ENCODE peak calls at places on chromosomes 13 and 19, in ten cellular contexts. R is lower leg skin, I is transverse colon, O is foreskin fibroblast, G is gastrocnemius medialis, E is AG09319, J is lung, W is Caco-2, S is pancreas, X is BE2C. B is an unnamed sample.

GRCh38 chr19:44808463-44809371 is at the start of gene BCAM:
- DNase-seq in G (peak), S (peak), O (peak), J (peak), R (peak), X (peak), W (peak), E (peak), I (peak), B (peak)

GRCh38 chr13:45472171-45472705 is 7.5 kb downstream of the COG3 start:
- DNase-seq in S (no peak), R (no peak), E (no peak), O (peak), G (no peak), W (no peak), J (no peak), I (no peak), X (no peak), B (no peak)

GRCh38 chr19:2494084-2494446 is 18.1 kb downstream of the GADD45B start:
- DNase-seq in O (peak), S (no peak), R (no peak), G (no peak), W (no peak), E (no peak), I (no peak), J (no peak), X (peak), B (no peak)

GRCh38 chr13:33785384-33785783 is 32.6 kb upstream of the RFC3 start:
- DNase-seq in J (no peak), R (no peak), W (no peak), G (no peak), I (no peak), S (no peak), O (no peak), E (no peak), X (no peak), B (no peak)

GRCh38 chr19:47839913-47840312 is 18.2 kb downstream of the CRX start:
- DNase-seq in S (no peak), I (no peak), G (no peak), W (no peak), R (no peak), E (no peak), O (no peak), J (no peak), X (no peak), B (no peak)

GRCh38 chr19:18587962-18588610 is 512 bp upstream of the REX1BD start:
- DNase-seq in R (peak), J (no peak), E (no peak), G (no peak), X (no peak), I (no peak), O (no peak), W (peak), S (no peak), B (no peak)

GRCh38 chr19:2764945-2765344 is 18.1 kb downstream of the SGTA start:
- DNase-seq in I (no peak), G (no peak), R (no peak), J (no peak), S (no peak), O (no peak), W (no peak), X (no peak), E (no peak), B (no peak)

GRCh38 chr19:32464279-32464678 is 58.7 kb downstream of the DPY19L3 start:
- DNase-seq in G (no peak), W (no peak), S (no peak), J (no peak), E (no peak), R (no peak), X (no peak), O (no peak), I (no peak), B (no peak)

GRCh38 chr13:83281666-83282065 is 600.6 kb downstream of the SLITRK1 start:
- DNase-seq in O (no peak), X (no peak), S (no peak), G (no peak), W (no peak), I (no peak), R (no peak), J (no peak), E (no peak), B (no peak)

GRCh38 chr19:7927605-7928333 is 1.8 kb upstream of the CTXN1 start:
- DNase-seq in W (no peak), G (no peak), E (no peak), O (no peak), J (no peak), R (no peak), S (peak), X (no peak), I (no peak), B (no peak)

GRCh38 chr13:40124648-40125045 is 469.2 kb downstream of the COG6 start:
- DNase-seq in W (no peak), J (no peak), E (no peak), X (no peak), S (no peak), O (no peak), R (no peak), I (no peak), G (no peak), B (no peak)

GRCh38 chr13:22451345-22451744 is 729.4 kb upstream of the SGCG start:
- DNase-seq in R (no peak), G (peak), I (no peak), O (no peak), X (no peak), W (peak), J (no peak), S (peak), E (no peak), B (no peak)

GRCh38 chr13:52743569-52743968 is 3.9 kb upstream of the CNMD start:
- DNase-seq in S (no peak), E (no peak), R (no peak), I (no peak), J (no peak), W (no peak), X (no peak), O (no peak), G (no peak), B (no peak)

GRCh38 chr13:50783940-50784339 is 59.6 kb downstream of the DLEU7 start:
- DNase-seq in W (no peak), E (no peak), X (no peak), R (no peak), J (no peak), G (no peak), O (no peak), S (no peak), I (no peak), B (no peak)

GRCh38 chr13:27929868-27930267 is 10.1 kb downstream of the PDX1 start:
- DNase-seq in E (no peak), J (no peak), I (no peak), O (no peak), G (no peak), W (no peak), X (no peak), R (no peak), S (no peak), B (no peak)

GRCh38 chr13:102091231-102091630 is 310.6 kb downstream of the FGF14 start:
- DNase-seq in R (no peak), X (peak), S (no peak), I (no peak), E (no peak), J (no peak), W (peak), G (no peak), O (no peak), B (peak)

GRCh38 chr19:15448778-15449619 is 757 bp downstream of the WIZ start:
- DNase-seq in W (peak), I (no peak), G (peak), O (no peak), S (peak), X (no peak), R (no peak), J (no peak), E (no peak), B (no peak)

GRCh38 chr13:110398564-110399507 is 91.8 kb downstream of the COL4A2 start:
- DNase-seq in E (no peak), G (no peak), I (no peak), S (no peak), R (no peak), J (no peak), O (no peak), X (no peak), W (no peak), B (no peak)

GRCh38 chr13:59088716-59089115 is 1075.0 kb downstream of the DIAPH3 start:
- DNase-seq in O (peak), E (no peak), X (no peak), S (no peak), J (no peak), G (no peak), I (no peak), R (no peak), W (no peak), B (no peak)

GRCh38 chr19:55526216-55527196 is 10.4 kb downstream of the SBK2 start:
- DNase-seq in S (peak), O (peak), W (no peak), J (peak), R (no peak), X (peak), I (peak), G (peak), E (peak), B (no peak)

GRCh38 chr13:29713841-29714240 is 118.4 kb upstream of the SLC7A1 start:
- DNase-seq in E (no peak), G (no peak), O (peak), W (no peak), X (no peak), I (no peak), R (no peak), J (no peak), S (no peak), B (peak)

GRCh38 chr19:41641879-41642485 is 15.1 kb upstream of the CEACAM4 start:
- DNase-seq in E (peak), R (no peak), O (peak), G (no peak), X (peak), W (peak), I (peak), J (peak), S (peak), B (peak)

GRCh38 chr13:73657821-73658540 is 476.2 kb downstream of the KLF12 start:
- DNase-seq in X (no peak), G (peak), W (no peak), E (no peak), R (no peak), O (peak), J (no peak), S (peak), I (no peak), B (no peak)

GRCh38 chr13:101127741-101128353 is 288.5 kb downstream of the NALCN start:
- DNase-seq in R (no peak), E (peak), S (peak), G (no peak), X (peak), I (no peak), W (peak), J (no peak), O (no peak), B (peak)

GRCh38 chr13:74243637-74244526 is 109.7 kb upstream of the KLF12 start:
- DNase-seq in X (no peak), W (no peak), R (no peak), G (no peak), O (peak), S (no peak), E (no peak), J (no peak), I (no peak), B (peak)

GRCh38 chr13:97275265-97275664 is 53.1 kb downstream of the MBNL2 start:
- DNase-seq in S (no peak), R (no peak), X (no peak), W (no peak), I (no peak), J (no peak), E (peak), O (peak), G (no peak), B (peak)

GRCh38 chr19:53365899-53366493 is 491 bp downstream of the ZNF525 start:
- DNase-seq in J (peak), I (peak), S (no peak), E (no peak), O (peak), W (peak), G (no peak), X (peak), R (no peak), B (no peak)

GRCh38 chr19:16677060-16677459 is 16.1 kb downstream of the TMEM38A start:
- DNase-seq in R (no peak), W (no peak), J (no peak), X (no peak), S (no peak), I (no peak), G (no peak), E (no peak), O (no peak), B (no peak)

GRCh38 chr13:90708159-90708558 is 639.3 kb upstream of the MIR17HG start:
- DNase-seq in E (no peak), I (no peak), J (no peak), O (no peak), W (no peak), R (no peak), S (no peak), X (no peak), G (no peak), B (no peak)

GRCh38 chr19:43634877-43635560 is 4.6 kb downstream of the CADM4 start:
- DNase-seq in G (no peak), O (no peak), E (no peak), X (no peak), W (no peak), J (no peak), I (no peak), R (no peak), S (no peak), B (no peak)

GRCh38 chr13:19601749-19602725 is 31.4 kb upstream of the MPHOSPH8 start:
- DNase-seq in W (peak), I (peak), J (no peak), S (peak), G (no peak), E (no peak), R (peak), X (peak), O (peak), B (peak)

GRCh38 chr13:26379831-26380230 is 125.9 kb downstream of the CDK8 start:
- DNase-seq in J (no peak), R (no peak), E (no peak), G (no peak), X (no peak), I (no peak), O (no peak), S (no peak), W (no peak), B (no peak)

GRCh38 chr13:29993196-29993595 is 142.8 kb upstream of the UBL3 start:
- DNase-seq in O (no peak), G (no peak), X (no peak), I (no peak), E (no peak), J (no peak), R (no peak), W (peak), S (no peak), B (no peak)

GRCh38 chr19:47095707-47096704 is 17.6 kb downstream of the ZC3H4 start:
- DNase-seq in E (no peak), J (peak), G (peak), I (peak), S (peak), W (peak), X (peak), R (peak), O (no peak), B (peak)

GRCh38 chr13:109509154-109509905 is 277.1 kb downstream of the IRS2 start:
- DNase-seq in I (no peak), R (no peak), G (no peak), O (peak), E (peak), S (no peak), W (peak), J (no peak), X (no peak), B (peak)

GRCh38 chr13:26996965-26997752 is 174.5 kb downstream of the USP12 start:
- DNase-seq in I (peak), W (no peak), E (no peak), J (no peak), X (no peak), S (no peak), R (no peak), O (no peak), G (no peak), B (no peak)

GRCh38 chr19:6334490-6335285 is 1.3 kb upstream of the ACER1 start:
- DNase-seq in G (no peak), E (no peak), R (no peak), S (no peak), O (no peak), J (no peak), W (no peak), X (no peak), I (no peak), B (no peak)

GRCh38 chr19:6343462-6343861 is 10.1 kb upstream of the ACER1 start:
- DNase-seq in X (no peak), E (no peak), G (no peak), W (no peak), R (no peak), O (no peak), S (no peak), I (no peak), J (no peak), B (no peak)

GRCh38 chr19:6340493-6341201 is 7.2 kb upstream of the ACER1 start:
- DNase-seq in W (no peak), G (no peak), R (no peak), S (no peak), X (no peak), J (no peak), I (no peak), O (no peak), E (no peak), B (no peak)
- TF ChIP-seq CTCF in W (no peak), G (no peak), R (no peak), S (no peak), X (peak), J (no peak), I (no peak), O (no peak), E (no peak), B (no peak)

GRCh38 chr13:32001392-32001768 is 30.2 kb upstream of the FRY start:
- DNase-seq in J (no peak), R (no peak), E (peak), W (peak), I (no peak), X (no peak), G (no peak), S (peak), O (peak), B (peak)

GRCh38 chr13:32001769-32002168 is 29.8 kb upstream of the FRY start:
- DNase-seq in X (no peak), O (no peak), I (no peak), W (no peak), G (no peak), R (no peak), S (no peak), E (no peak), J (no peak), B (no peak)

GRCh38 chr13:31998131-31998530 is 33.4 kb upstream of the FRY start:
- DNase-seq in O (no peak), R (no peak), W (peak), I (no peak), G (no peak), X (no peak), S (no peak), J (no peak), E (no peak), B (no peak)

GRCh38 chr13:31997641-31998040 is 33.9 kb upstream of the FRY start:
- DNase-seq in J (no peak), I (no peak), G (no peak), E (no peak), X (no peak), R (no peak), S (no peak), W (peak), O (no peak), B (no peak)

DNA sequence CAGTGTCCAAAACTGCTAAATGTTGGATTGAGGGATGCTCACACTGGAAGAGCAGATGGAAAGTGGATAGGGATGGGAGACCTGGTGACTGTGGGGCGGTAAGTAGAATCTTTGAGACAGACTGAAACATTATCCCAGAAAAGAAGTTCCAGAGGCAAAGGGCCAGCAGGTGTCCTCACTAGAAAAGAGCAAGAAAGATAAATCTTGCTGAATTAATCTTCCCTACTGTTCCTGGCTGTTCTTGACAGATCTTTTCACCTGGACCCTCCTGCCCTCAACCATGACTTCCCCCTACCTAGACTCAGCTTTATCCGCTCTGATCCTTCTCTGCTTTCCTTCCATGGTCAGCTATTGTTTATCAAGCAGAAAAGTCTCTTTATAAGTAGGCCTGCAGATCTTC is 35.0 kb upstream of the FRY start:
- DNase-seq in R (no peak), X (no peak), S (no peak), G (no peak), J (no peak), O (no peak), I (no peak), W (no peak), E (no peak), B (no peak)
- TF ChIP-seq CTCF in R (no peak), X (no peak), S (no peak), G (no peak), J (no peak), O (no peak), I (no peak), W (no peak), E (no peak), B (no peak)

GRCh38 chr13:42048625-42049453 is at the start of gene DGKH:
- DNase-seq in W (peak), S (peak), R (peak), O (peak), I (peak), G (peak), J (peak), E (peak), X (peak), B (peak)
- TF ChIP-seq CTCF in W (no peak), S (no peak), R (no peak), O (no peak), I (no peak), G (peak), J (no peak), E (no peak), X (no peak), B (peak)

GRCh38 chr19:29538651-29539050 is 12.9 kb downstream of the VSTM2B start:
- DNase-seq in G (no peak), O (no peak), S (no peak), W (no peak), R (no peak), E (no peak), J (no peak), X (no peak), I (no peak), B (no peak)
- TF ChIP-seq CTCF in G (no peak), O (no peak), S (no peak), W (no peak), R (no peak), E (no peak), J (no peak), X (no peak), I (no peak), B (no peak)

DNA sequence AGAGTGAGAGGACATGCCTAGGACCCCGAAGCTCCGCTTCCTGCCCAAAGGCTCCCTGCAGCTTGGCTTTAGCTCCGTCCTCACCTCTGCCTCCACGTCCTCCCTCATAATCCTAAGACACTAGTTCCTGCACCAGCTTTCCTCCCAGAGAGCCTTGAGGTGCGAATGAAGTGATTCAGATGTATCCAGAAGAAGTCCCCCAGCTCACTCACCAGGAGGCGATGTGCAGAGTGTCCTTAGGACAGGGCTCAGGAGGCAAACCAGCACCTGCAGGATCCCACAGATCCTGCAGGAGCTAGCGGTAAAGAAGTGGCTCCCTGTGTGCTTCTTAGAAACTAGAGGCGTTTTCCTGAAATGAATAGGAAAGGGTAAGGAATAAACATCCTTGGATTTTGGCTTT is 109.7 kb downstream of the HSPH1 start:
- DNase-seq in W (peak), R (peak), E (no peak), I (no peak), G (no peak), O (no peak), X (no peak), J (no peak), S (no peak), B (no peak)
- TF ChIP-seq CTCF in W (no peak), R (no peak), E (no peak), I (no peak), G (no peak), O (no peak), X (peak), J (no peak), S (no peak), B (no peak)

B was measured in RWPE1.